ENCODE peak calls at places on chromosomes 3 and 15, in four cellular contexts. A, B, P and F are unnamed samples. For H3K27me3, the result is how much of the 10 kb centered on the place peaks cover.

GRCh38 chr15:92633418-92633817 is 22.2 kb downstream of the FAM174B start:
- DNase-seq in A (no peak), B (no peak), P (no peak), F (no peak)

GRCh38 chr15:66638377-66638776 is 63.7 kb upstream of the SMAD6 start:
- DNase-seq in A (no peak), B (no peak), P (no peak), F (no peak)

GRCh38 chr15:45441686-45442085 is 63.3 kb upstream of the GATM start:
- DNase-seq in A (no peak), B (no peak), P (no peak), F (no peak)

GRCh38 chr15:57496946-57497944 is 94.5 kb upstream of the MYZAP start:
- DNase-seq in A (no peak), B (peak), P (no peak), F (no peak)

GRCh38 chr3:77096966-77097890 is 57.3 kb downstream of the ROBO2 start:
- DNase-seq in A (peak), B (no peak), P (no peak), F (no peak)

GRCh38 chr3:174125267-174125844 is 727.8 kb downstream of the NLGN1 start:
- DNase-seq in A (peak), B (no peak), P (no peak), F (no peak)

GRCh38 chr3:151356791-151357460 is 27.6 kb upstream of the P2RY13 start:
- DNase-seq in A (no peak), B (no peak), P (no peak), F (no peak)

GRCh38 chr3:58150130-58150663 is 60.6 kb downstream of the DNASE1L3 start:
- DNase-seq in A (no peak), B (no peak), P (no peak), F (no peak)

GRCh38 chr15:61749169-61749568 is 311.1 kb downstream of the VPS13C start:
- DNase-seq in A (peak), B (no peak), P (no peak), F (no peak)

GRCh38 chr3:24624938-24625681 is 130.5 kb upstream of the THRB start:
- DNase-seq in A (no peak), B (no peak), P (no peak), F (no peak)

GRCh38 chr3:20080956-20081554 is 40.8 kb downstream of the KAT2B start:
- DNase-seq in A (peak), B (peak), P (peak), F (peak)

GRCh38 chr3:134347516-134347915 is 26.7 kb downstream of the AMOTL2 start:
- DNase-seq in A (no peak), B (peak), P (peak), F (no peak)

GRCh38 chr15:76337047-76337738 is 620 bp downstream of the ISL2 start:
- DNase-seq in A (peak), B (no peak), P (no peak), F (no peak)

DNA sequence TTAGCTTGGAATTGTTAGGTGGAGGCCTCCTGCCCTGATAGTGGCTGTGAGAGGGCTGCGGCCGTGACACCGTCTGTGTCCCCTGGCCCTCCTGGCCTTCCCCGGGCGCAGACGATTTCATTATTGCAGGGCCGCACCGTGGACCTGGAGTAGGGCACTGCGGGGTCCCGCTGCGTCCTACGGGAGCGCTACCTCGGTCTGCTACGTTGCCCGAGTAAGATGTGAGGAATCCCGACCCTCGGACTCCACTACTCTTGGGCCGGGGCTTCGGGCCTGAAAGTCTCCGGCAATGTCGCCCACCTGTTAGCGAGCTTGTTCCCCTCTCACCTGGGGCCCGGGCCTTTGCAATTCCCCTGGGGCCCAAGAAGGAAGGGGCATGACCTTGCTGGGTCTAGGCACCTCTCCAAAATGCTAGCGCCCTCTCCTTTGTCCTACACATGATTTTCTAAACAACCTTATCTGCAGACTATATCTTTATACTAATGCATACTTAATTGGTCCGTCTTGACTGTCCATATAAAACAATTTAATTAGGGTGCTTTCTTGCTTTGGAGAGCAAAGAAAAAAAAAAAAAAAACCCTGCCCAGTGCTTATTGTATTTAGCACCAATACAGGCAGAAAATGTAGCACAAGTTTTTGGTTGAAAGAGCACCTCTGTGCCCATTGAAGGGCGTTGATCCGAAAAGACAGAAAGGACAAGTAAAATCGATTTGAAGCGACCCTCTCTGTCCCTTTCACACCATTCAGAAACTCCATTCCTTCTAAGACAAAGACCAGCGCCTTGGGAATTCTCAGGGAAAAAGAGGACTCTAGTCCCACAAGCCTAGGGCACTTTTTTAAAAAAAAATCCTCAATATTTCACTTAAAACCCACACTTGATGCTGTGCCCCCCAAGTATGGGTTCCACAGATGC is 7.0 kb upstream of the NR2F2 start:
- DNase-seq in A (no peak), B (no peak), P (no peak), F (no peak)
- H3K27me3 ChIP-seq in A (under half), B (under half), P (half or more), F (half or more)

DNA sequence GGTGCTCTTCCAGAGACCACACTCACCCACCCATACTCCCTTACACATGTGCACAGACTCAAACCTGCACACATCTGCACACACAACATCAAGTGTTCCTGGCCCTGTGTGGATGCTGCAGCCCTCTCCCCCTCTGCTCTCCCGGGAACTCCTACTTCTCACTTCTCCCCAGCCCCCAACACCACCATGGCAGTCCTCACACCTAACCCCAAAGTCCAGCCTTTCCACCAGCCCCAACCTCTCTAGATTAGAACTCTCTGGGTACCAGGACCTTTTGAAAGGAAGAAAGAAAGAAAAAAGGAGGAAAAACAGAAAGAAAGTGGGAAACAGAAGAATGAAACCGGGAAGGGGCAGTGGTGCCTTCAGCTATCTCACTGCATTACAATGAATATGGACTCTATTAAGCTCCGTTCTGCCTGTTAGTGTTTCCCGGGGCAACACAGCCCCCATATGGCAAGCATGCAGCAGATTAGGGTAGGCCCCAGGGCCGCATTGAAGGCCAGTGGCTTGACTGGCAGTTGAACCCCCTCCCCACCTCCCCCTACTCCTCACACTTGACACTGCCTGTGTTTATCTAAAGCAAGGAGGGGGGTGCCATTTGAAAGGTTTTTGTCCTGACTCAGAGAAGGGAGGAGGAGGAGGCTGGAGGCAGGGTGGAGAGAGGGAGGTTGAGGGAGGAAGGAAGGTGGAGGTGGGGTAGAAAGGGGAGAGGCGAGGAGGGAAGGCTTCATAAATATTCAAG is 30.1 kb downstream of the BOC start:
- DNase-seq in A (no peak), B (no peak), P (no peak), F (no peak)
- H3K27ac ChIP-seq in A (no peak), B (no peak), P (peak), F (no peak)

DNA sequence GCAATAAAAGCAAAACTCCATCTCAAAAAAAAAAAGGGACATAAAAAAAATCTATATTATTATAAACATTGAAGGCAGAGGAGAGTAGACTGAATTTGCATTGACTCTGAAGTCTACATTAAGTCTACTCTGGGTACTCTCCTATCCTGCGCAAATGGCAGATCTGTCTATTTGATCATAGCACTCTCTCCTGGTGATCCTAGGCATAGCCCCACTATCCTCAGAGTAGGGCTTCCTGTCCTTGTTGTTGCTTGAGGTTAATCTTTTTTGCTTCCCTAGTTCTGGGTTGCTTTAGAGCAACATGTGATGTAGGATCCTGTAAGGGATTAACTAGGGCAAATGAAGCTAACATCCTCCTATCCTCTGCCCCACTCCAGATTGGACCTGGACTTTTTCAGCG is 82.1 kb upstream of the LRRFIP2 start:
- DNase-seq in A (no peak), B (no peak), P (no peak), F (no peak)
- TF ChIP-seq CTCF in A (peak), B (no peak), P (no peak), F (no peak)

GRCh38 chr15:69729167-69729748 is 276.6 kb downstream of the RPLP1 start:
- DNase-seq in A (no peak), B (no peak), P (no peak), F (peak)
- H3K27me3 ChIP-seq in A (under half), B (under half), P (under half), F (under half)

GRCh38 chr15:35256141-35256540 is 171.0 kb upstream of the NANOGP8 start:
- DNase-seq in A (no peak), B (no peak), P (no peak), F (no peak)
- H3K27ac ChIP-seq in A (peak), B (no peak), P (no peak), F (no peak)

GRCh38 chr3:118907909-118908308 is 126.7 kb downstream of the IGSF11 start:
- DNase-seq in A (no peak), B (no peak), P (no peak), F (no peak)
- TF ChIP-seq CTCF in A (no peak), B (no peak), P (no peak), F (no peak)

GRCh38 chr3:122991236-122991985 is 36.2 kb downstream of the SEMA5B start:
- DNase-seq in A (no peak), B (no peak), P (no peak), F (no peak)
- H3K27me3 ChIP-seq in A (under half), B (under half), P (half or more), F (under half)

DNA sequence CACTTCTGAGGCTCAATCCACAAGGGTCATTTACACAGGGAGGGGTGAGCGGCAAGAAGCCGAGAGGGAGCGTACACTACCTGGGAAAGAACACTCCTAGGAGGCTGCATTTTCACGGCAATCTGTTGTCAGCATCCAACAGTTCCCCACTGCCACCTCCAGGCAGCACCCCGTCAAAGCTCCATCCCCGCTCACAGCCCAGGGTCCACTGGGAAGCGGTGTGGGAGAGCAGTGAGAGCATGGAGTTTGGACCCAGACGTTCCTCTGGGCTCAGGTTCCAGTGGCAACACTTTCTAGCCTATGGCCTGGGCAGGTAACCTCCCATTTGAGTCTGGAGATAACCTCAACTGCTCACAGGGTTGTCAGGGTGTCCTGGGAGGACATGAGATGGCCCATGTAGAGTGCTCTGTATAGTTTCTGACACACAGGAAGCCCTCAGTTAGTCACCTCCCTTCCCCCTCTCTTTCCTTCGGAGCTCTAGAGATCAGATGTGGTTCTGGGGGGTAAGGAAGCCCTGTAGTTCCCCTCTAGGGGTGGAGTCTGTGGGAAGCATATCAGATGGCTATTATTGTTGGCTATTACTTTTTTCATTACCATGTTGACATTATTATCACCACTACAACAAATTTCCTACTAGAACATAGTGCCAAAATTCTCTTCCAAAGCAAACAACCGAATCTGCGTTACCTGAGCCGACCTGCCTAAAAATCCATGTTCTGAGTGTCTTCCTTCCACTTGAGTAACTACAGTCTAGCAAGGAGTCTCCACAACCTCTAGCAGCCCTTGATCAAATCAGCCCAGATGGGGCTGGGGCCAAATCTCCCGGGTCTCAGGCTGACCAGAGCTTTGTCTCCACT is 29.1 kb downstream of the RUVBL1 start:
- DNase-seq in A (no peak), B (no peak), P (no peak), F (no peak)
- H3K27ac ChIP-seq in A (no peak), B (no peak), P (no peak), F (no peak)

GRCh38 chr3:52014613-52015012 is 18.9 kb upstream of the RPL29 start:
- DNase-seq in A (no peak), B (no peak), P (no peak), F (no peak)
- TF ChIP-seq CTCF in A (no peak), B (no peak), P (no peak), F (no peak)